ENCODE peak calls at places on chromosomes 12 and 14, in four cellular contexts. B is neural progenitor cell, K is GM23248, A is fibroblast of lung. M is an unnamed sample.

GRCh38 chr12:15706010-15706676 is 83.0 kb downstream of the EPS8 start:
- DNase-seq in A (no peak), K (no peak), B (peak; percentile 11), M (no peak)

GRCh38 chr12:124967016-124967739 is 21.8 kb downstream of the DHX37 start:
- DNase-seq in B (no peak), K (no peak), A (no peak), M (no peak)

GRCh38 chr14:69886843-69887242 is 7.6 kb downstream of the SMOC1 start:
- DNase-seq in B (no peak), K (peak; percentile 74), A (peak; percentile 73), M (peak; percentile 22)

GRCh38 chr12:50145439-50145838 is 21.7 kb downstream of the CERS5 start:
- DNase-seq in B (no peak), K (no peak), A (no peak), M (no peak)

GRCh38 chr14:64540208-64541202 is at the start of gene HSPA2:
- DNase-seq in K (peak; percentile 100), A (peak; percentile 99), B (peak; percentile 98), M (peak; percentile 99)

GRCh38 chr14:43894534-43894933 is 612.5 kb downstream of the FSCB start:
- DNase-seq in K (peak; percentile 38), A (peak; percentile 12), B (peak; percentile 71), M (no peak)

GRCh38 chr12:83196694-83197350 is 510.1 kb downstream of the TMTC2 start:
- DNase-seq in A (no peak), B (no peak), K (no peak), M (no peak)

GRCh38 chr12:131264625-131265024 is 310.9 kb downstream of the ADGRD1 start:
- DNase-seq in K (no peak), B (no peak), A (no peak), M (no peak)

GRCh38 chr12:591167-591570 is 72.1 kb downstream of the NINJ2 start:
- DNase-seq in B (no peak), K (no peak), A (no peak), M (no peak)

GRCh38 chr12:52141306-52141705 is 50.5 kb downstream of the KRT80 start:
- DNase-seq in K (no peak), B (peak; percentile 36), A (no peak), M (no peak)

GRCh38 chr12:6347367-6348338 is 5.8 kb upstream of the TNFRSF1A start:
- DNase-seq in B (no peak), K (peak; percentile 59), A (peak; percentile 91), M (peak; percentile 68)

GRCh38 chr12:9134981-9135628 is 19.4 kb upstream of the A2M start:
- DNase-seq in A (peak; percentile 92), K (no peak), B (no peak), M (no peak)

GRCh38 chr12:20220339-20220738 is 148.0 kb upstream of the PDE3A start:
- DNase-seq in A (peak; percentile 64), K (peak; percentile 44), B (peak; percentile 27), M (peak; percentile 31)

GRCh38 chr12:45268672-45269406 is 52.9 kb downstream of the ANO6 start:
- DNase-seq in A (peak; percentile 82), B (peak; percentile 11), K (peak; percentile 82), M (peak; percentile 94)

GRCh38 chr14:54738009-54738408 is 164.6 kb downstream of the GCH1 start:
- DNase-seq in K (no peak), A (no peak), B (no peak), M (no peak)

GRCh38 chr14:21308479-21309237 is 28.8 kb downstream of the RPGRIP1 start:
- DNase-seq in B (peak; percentile 97), K (peak; percentile 58), A (peak; percentile 70), M (peak; percentile 79)

GRCh38 chr12:55830601-55831406 is 1.4 kb upstream of the DNAJC14 start:
- DNase-seq in K (peak; percentile 68), A (peak; percentile 81), B (peak; percentile 79), M (peak; percentile 47)

GRCh38 chr14:68687746-68688145 is 105.1 kb downstream of the ZFP36L1 start:
- DNase-seq in B (no peak), K (peak; percentile 95), A (peak; percentile 69), M (peak; percentile 98)

GRCh38 chr14:105086833-105087307 is 21.6 kb upstream of the GPR132 start:
- DNase-seq in B (peak; percentile 93), K (peak; percentile 91), A (peak; percentile 67), M (peak; percentile 53)

GRCh38 chr14:49992901-49993335 is 100.0 kb downstream of the ARF6 start:
- DNase-seq in K (peak; percentile 95), B (no peak), A (peak; percentile 72), M (peak; percentile 71)

GRCh38 chr12:79561401-79562132 is 129.2 kb downstream of the PAWR start:
- DNase-seq in B (no peak), K (no peak), A (no peak), M (no peak)

GRCh38 chr12:26719852-26720251 is 113.1 kb downstream of the ITPR2 start:
- DNase-seq in A (no peak), K (peak; percentile 15), B (no peak), M (no peak)

GRCh38 chr14:75274899-75275569 is 3.6 kb upstream of the FOS start:
- DNase-seq in A (peak; percentile 97), B (no peak), K (no peak), M (no peak)

GRCh38 chr12:57127710-57128518 is at the start of gene LRP1:
- DNase-seq in A (peak; percentile 89), B (peak; percentile 91), K (peak; percentile 91), M (peak; percentile 66)

GRCh38 chr12:107228076-107228475 is 134.7 kb upstream of the CRY1 start:
- DNase-seq in K (no peak), A (no peak), B (peak; percentile 49), M (no peak)

GRCh38 chr14:90616313-90616712 is 199.9 kb downstream of the TTC7B start:
- DNase-seq in K (no peak), B (peak; percentile 25), A (no peak), M (no peak)

GRCh38 chr14:36519431-36520321 is at the start of gene NKX2-1:
- DNase-seq in A (no peak), K (no peak), B (peak; percentile 61), M (no peak)

DNA sequence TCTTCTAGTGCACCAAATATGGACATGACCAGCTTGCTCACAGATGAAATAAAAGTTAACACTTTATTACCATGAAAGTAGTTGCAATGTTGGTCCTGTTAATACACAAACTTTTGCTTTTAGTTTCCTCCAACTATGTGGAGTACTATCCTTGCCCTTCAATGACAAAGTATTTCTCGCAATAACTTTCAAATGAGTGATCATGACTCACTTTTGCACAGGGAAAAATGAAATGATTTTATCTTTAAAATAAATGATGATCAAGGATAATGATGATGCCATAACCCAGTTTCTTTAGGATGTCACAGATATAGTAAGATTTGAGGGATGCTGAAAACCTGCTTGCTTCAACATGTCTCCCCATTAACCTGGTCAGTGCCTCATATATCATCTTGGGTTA is 254.0 kb upstream of the KITLG start:
- DNase-seq in B (no peak), A (no peak), K (peak; percentile 60), M (peak; percentile 13)
- H3K4me2 ChIP-seq in B (no peak overlapping the region), A (no peak overlapping the region), K (no peak overlapping the region), M (no peak overlapping the region)

DNA sequence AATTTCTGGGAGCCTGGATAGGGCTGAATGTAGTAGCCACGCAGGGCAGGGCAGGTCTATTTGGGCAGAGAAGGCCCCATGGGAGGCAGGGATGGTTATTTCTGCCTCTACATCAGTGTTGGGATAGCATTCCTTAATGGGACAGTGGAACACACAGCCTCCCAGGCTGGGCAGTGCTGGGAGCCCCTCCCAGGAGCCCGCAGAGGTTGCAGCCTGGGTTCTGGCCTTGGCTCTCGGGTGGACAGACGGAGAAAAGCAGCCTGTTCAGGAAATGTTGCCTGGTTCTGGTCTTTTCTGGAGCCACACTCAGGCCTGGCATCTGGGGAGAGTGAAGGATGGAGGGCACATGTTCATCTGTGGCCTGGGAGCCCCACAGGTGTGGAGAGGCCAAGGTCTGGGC is 479 bp upstream of the NOS1 start:
- DNase-seq in B (no peak), K (no peak), A (no peak), M (no peak)
- TF ChIP-seq EZH2 in B (no peak), K (peak; percentile 21), A (no peak), M (no peak)

GRCh38 chr12:70240677-70241076 is 2.6 kb upstream of the CNOT2 start:
- DNase-seq in K (no peak), A (no peak), B (no peak), M (no peak)

GRCh38 chr12:70241845-70242244 is 1.4 kb upstream of the CNOT2 start:
- DNase-seq in K (no peak), A (no peak), B (no peak), M (no peak)

GRCh38 chr12:70242695-70243509 is at the start of gene CNOT2:
- DNase-seq in B (peak; percentile 93), A (peak; percentile 88), K (peak; percentile 97), M (peak; percentile 91)

GRCh38 chr12:70230934-70231606 is 12.2 kb upstream of the CNOT2 start:
- DNase-seq in K (no peak), A (no peak), B (no peak), M (no peak)

GRCh38 chr12:70236990-70237389 is 6.2 kb upstream of the CNOT2 start:
- DNase-seq in A (no peak), B (peak; percentile 74), K (no peak), M (no peak)
- H3K9ac ChIP-seq in A (no peak overlapping the region), B (no peak overlapping the region), K (no peak overlapping the region), M (no peak overlapping the region)

GRCh38 chr12:113065126-113066007 is 8.8 kb downstream of the DTX1 start:
- DNase-seq in K (peak; percentile 28), A (no peak), B (peak; percentile 83), M (no peak)

GRCh38 chr12:113062502-113063395 is 6.2 kb downstream of the DTX1 start:
- DNase-seq in A (no peak), B (peak; percentile 60), K (no peak), M (no peak)

GRCh38 chr12:113064395-113065125 is 8.0 kb downstream of the DTX1 start:
- DNase-seq in K (no peak), B (no peak), A (no peak), M (no peak)

GRCh38 chr12:113061061-113061694 is 4.6 kb downstream of the DTX1 start:
- DNase-seq in B (no peak), K (no peak), A (no peak), M (no peak)

DNA sequence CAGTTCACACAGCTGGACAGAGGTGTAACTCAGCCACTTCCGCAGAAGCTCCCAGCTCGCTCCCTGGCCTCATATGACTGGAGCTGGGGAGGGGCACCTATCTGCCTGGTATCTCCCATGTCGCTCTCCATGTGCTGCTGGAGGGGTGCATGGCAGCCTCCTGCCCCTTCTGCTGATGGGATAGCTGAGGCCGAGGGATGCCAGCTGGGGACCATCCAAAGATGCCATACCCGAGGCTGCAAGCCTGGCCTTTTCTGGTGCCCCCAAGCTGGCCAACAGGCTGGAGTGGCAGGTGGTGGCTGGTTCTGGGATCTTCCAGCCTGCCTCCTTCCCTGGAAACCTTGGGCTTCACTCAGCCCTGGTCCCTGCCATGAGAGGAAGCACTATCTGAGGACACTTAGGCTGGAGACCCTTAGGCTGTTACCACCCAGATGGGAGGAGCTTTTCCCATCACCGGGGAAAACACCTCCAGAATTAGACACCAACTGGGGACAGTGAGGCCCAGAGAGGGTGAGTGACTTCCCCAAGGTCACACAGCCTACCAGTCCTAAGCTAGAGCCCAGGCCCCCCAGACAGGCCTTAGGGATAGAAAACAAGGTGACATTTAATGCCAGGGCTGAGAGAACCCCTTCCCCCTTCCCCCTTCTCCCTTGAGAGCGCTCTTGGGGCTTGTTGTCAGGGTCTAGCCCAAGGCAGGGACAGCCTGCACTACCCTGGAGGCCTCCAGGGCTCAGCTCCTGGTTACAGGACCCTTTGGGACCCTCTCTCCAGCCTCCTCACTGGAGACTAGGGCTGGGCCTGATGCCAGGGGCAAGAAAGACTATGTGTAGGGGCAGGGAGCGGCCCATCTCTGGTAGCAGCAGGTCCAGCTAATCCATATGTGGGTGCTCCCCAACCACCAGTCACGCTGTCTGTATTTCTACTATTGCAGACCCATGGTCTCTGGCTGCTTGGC is 7.1 kb downstream of the DTX1 start:
- DNase-seq in K (no peak), A (no peak), B (no peak), M (no peak)
- H3K4me2 ChIP-seq in K (no peak overlapping the region), A (no peak overlapping the region), B (no peak overlapping the region), M (no peak overlapping the region)

M was measured in astrocyte.